ENCODE peak calls at places on chromosomes 16 and 17, in ten cellular contexts. H, E, D, M, C, R, W, V, U and S are unnamed samples.

GRCh38 chr17:48037036-48037881 is at the start of gene COPZ2:
- DNase-seq in U (peak; percentile 82), E (peak; percentile 60), W (peak; percentile 37), D (peak; percentile 83), C (peak; percentile 87), R (peak; percentile 62), M (peak; percentile 50), V (peak; percentile 69), H (peak; percentile 44), S (peak; percentile 61)

GRCh38 chr17:1143573-1143972 is 36.2 kb downstream of the ABR start:
- DNase-seq in D (no peak), E (no peak), R (no peak), V (no peak), M (no peak), U (no peak), C (no peak), W (no peak), H (peak; percentile 34), S (no peak)

GRCh38 chr17:77143306-77143705 is 2.5 kb downstream of the SEC14L1 start:
- DNase-seq in D (no peak), H (no peak), V (no peak), W (no peak), R (no peak), M (no peak), E (no peak), U (no peak), C (no peak), S (no peak)

GRCh38 chr16:22220714-22221113 is 14.6 kb downstream of the EEF2K start:
- DNase-seq in M (no peak), W (peak; percentile 16), U (no peak), H (no peak), D (peak; percentile 90), V (no peak), E (peak; percentile 55), R (no peak), C (no peak), S (peak; percentile 43)

GRCh38 chr17:17729620-17730249 is 48.5 kb downstream of the RAI1 start:
- DNase-seq in C (no peak), H (no peak), R (peak; percentile 50), V (peak; percentile 64), W (peak; percentile 62), U (peak; percentile 78), E (peak; percentile 53), D (no peak), M (no peak), S (no peak)

GRCh38 chr16:69017036-69017783 is 88.2 kb upstream of the HAS3 start:
- DNase-seq in D (peak; percentile 26), H (peak; percentile 85), E (no peak), R (no peak), V (no peak), U (no peak), W (no peak), M (no peak), C (no peak), S (no peak)

GRCh38 chr17:18224053-18224427 is 1.4 kb upstream of the LLGL1 start:
- DNase-seq in V (no peak), E (no peak), C (no peak), H (no peak), U (no peak), M (no peak), D (no peak), R (no peak), W (no peak), S (no peak)

GRCh38 chr17:17264430-17264829 is 16.6 kb downstream of the COPS3 start:
- DNase-seq in E (no peak), M (no peak), H (no peak), U (peak; percentile 18), W (no peak), R (no peak), C (no peak), V (no peak), D (no peak), S (no peak)

GRCh38 chr16:87800497-87800896 is 34.7 kb upstream of the KLHDC4 start:
- DNase-seq in D (no peak), U (no peak), W (no peak), H (no peak), E (no peak), R (no peak), M (no peak), C (no peak), V (no peak), S (no peak)

GRCh38 chr16:73126453-73126853 is 78.5 kb upstream of the ZFHX3 start:
- DNase-seq in D (peak; percentile 49), V (no peak), H (peak; percentile 61), R (peak; percentile 15), M (peak; percentile 39), E (no peak), U (peak; percentile 51), C (peak; percentile 80), W (no peak), S (peak; percentile 70)

GRCh38 chr17:38705803-38706624 is 941 bp downstream of the MLLT6 start:
- DNase-seq in M (peak; percentile 45), W (peak; percentile 49), R (peak; percentile 56), E (peak; percentile 46), V (peak; percentile 50), U (peak; percentile 68), H (no peak), D (no peak), C (peak; percentile 87), S (peak; percentile 72)

GRCh38 chr16:89536371-89536770 is 24.1 kb upstream of the RPL13 start:
- DNase-seq in E (no peak), U (peak; percentile 74), C (no peak), W (no peak), H (no peak), R (no peak), V (peak; percentile 72), D (no peak), M (no peak), S (no peak)

GRCh38 chr16:89534147-89534788 is 26.1 kb downstream of the SPG7 start:
- DNase-seq in V (peak; percentile 22), U (peak; percentile 78), C (no peak), W (no peak), H (no peak), M (no peak), R (no peak), D (peak; percentile 49), E (no peak), S (no peak)

GRCh38 chr16:89529097-89529496 is 20.9 kb downstream of the SPG7 start:
- DNase-seq in R (no peak), W (no peak), E (no peak), C (no peak), M (no peak), V (no peak), H (no peak), D (no peak), U (no peak), S (no peak)

GRCh38 chr16:89530401-89531381 is 22.5 kb downstream of the SPG7 start:
- DNase-seq in D (no peak), H (no peak), C (no peak), V (no peak), R (no peak), E (no peak), M (no peak), W (no peak), U (no peak), S (no peak)

DNA sequence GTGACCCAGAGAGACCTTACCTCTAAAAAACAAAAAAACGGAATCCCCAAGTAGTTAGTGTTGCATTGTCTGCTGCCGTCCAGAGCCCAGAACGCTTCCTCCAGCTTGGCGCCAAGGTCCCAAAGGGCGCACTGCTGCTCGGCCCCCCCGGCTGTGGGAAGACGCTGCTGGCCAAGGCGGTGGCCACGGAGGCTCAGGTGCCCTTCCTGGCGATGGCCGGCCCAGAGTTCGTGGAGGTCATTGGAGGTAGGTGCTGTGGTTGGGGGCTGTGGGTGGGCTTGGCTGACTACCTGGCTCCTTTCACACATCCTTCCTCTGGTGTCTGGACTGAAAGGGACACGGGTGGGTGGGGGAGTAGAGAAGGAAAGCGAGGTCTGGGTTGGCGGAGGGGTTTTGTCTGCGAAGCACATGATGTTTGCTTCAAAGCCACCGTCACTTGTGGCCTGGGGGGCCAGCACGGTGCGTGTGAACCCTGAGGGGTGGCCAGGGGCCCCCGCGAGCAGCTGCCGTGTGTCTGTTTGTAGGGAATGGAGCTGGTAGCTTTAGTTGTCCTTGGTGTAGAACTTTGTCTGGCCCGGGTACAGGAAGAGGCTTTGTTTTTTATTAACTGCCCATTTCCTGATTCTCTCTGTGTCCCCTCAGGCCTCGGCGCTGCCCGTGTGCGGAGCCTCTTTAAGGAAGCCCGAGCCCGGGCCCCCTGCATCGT is 23.8 kb downstream of the SPG7 start:
- DNase-seq in V (no peak), C (no peak), U (no peak), R (no peak), H (no peak), W (no peak), E (no peak), M (no peak), D (no peak), S (no peak)
- TF ChIP-seq POLR2A in V (no peak), C (no peak), U (no peak), R (no peak), H (no peak), W (no peak), E (no peak), M (no peak), D (no peak), S (no peak)

DNA sequence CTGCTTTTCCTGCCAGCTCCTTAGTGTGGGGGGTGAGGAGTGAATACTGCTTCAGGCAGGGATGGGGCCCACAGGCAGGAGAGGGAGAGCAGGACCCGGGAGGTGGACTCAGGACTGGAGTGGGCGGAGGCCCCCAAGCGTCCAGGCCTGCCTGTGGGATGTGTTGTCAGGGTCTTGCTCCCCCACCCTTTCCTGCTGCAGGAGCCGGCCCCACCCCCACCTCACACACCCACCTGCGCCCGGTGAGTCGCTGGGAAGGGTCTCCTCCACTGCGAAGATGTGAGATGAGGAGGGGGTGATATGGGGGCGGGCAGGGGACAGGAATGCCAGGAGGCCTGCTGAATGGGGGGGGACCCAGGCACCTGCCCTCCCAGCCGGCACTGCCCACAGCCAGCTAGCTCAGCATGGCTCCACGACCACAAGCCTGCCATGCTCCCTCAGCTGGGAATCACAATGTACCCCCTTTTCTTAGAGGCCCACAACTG is 1.1 kb downstream of the FAM171A2 start:
- DNase-seq in E (no peak), M (no peak), H (no peak), V (no peak), W (no peak), R (no peak), U (no peak), D (no peak), C (no peak), S (no peak)
- H3K27ac ChIP-seq in E (peak overlapping the region; percentile 77), M (no peak overlapping the region), H (no peak overlapping the region), V (no peak overlapping the region), W (no peak overlapping the region), R (no peak overlapping the region), U (no peak overlapping the region), D (no peak overlapping the region), C (no peak overlapping the region), S (peak overlapping the region; percentile 58)

GRCh38 chr16:23594186-23594585 is 1.9 kb downstream of the NDUFAB1 start:
- DNase-seq in R (no peak), W (no peak), V (no peak), C (no peak), D (no peak), E (no peak), H (no peak), M (no peak), U (no peak), S (no peak)
- H3K27me3 ChIP-seq in R (no peaks in the 10 kb centered on the region), W (no peaks in the 10 kb centered on the region), V (no peaks in the 10 kb centered on the region), C (no peaks in the 10 kb centered on the region), D (no peaks in the 10 kb centered on the region), E (no peaks in the 10 kb centered on the region), H (no peaks in the 10 kb centered on the region), M (no peaks in the 10 kb centered on the region), U (no peaks in the 10 kb centered on the region), S (no peaks in the 10 kb centered on the region)

DNA sequence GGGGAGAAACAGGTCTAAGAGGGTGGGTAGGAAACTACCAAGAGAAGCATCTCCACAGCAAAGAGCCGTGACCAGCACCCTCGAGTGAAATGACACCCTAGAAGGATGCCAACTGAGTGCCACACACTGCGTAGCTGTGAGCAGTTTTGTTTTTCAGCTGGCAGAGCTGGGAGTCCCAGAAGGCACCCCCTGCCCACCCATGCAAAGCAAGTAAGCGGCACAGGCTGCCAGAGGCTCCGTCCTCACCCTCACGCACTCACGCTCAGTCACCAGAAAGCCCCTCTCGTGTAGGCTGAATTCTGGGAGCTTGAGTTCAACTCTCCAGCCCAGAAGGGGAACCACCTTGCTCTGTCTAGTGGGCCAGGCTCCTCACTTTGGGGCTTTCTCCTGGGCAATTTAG is 146.0 kb downstream of the GAS7 start:
- DNase-seq in E (no peak), D (no peak), V (no peak), H (no peak), U (no peak), W (no peak), R (no peak), C (no peak), M (no peak), S (no peak)
- TF ChIP-seq POLR2A in E (no peak), D (no peak), V (no peak), H (no peak), U (no peak), W (no peak), R (no peak), C (no peak), M (no peak), S (no peak)